ENCODE peak calls at places on chromosomes 7 and 10, in ten cellular contexts. P is BJ; J is occipital lobe; E is cardiac muscle cell; Z is aorta; O is activated CD4-positive, alpha-beta T cell treated with anti-CD3 and anti-CD28 coated beads, Interleukin-2, amount 50 U/mL, for 24 hours; R is kidney; F is H54; Y is HFFc6; L is AG08396. H is an unnamed sample.

GRCh38 chr10:87578799-87579401 is 74.2 kb downstream of the MINPP1 start:
- DNase-seq in F (no peak), P (no peak), Y (no peak), O (no peak), J (no peak), E (no peak), R (no peak), L (no peak), Z (no peak), H (no peak)

GRCh38 chr10:89837173-89838001 is 136.0 kb downstream of the KIF20B start:
- DNase-seq in F (no peak), R (peak; percentile 75), J (no peak), Z (no peak), O (no peak), P (no peak), L (peak; percentile 36), Y (no peak), E (no peak), H (no peak)

GRCh38 chr10:16381083-16381482 is 55.7 kb upstream of the PTER start:
- DNase-seq in P (no peak), O (no peak), J (no peak), Z (no peak), L (no peak), Y (no peak), E (no peak), F (no peak), R (no peak), H (no peak)

GRCh38 chr10:113381906-113382562 is 170.8 kb upstream of the HABP2 start:
- DNase-seq in L (peak; percentile 42), F (peak; percentile 26), P (no peak), E (no peak), Y (peak; percentile 35), R (no peak), O (no peak), Z (no peak), J (no peak), H (no peak)

GRCh38 chr10:71273506-71273905 is 45.6 kb upstream of the SLC29A3 start:
- DNase-seq in O (no peak), J (no peak), F (no peak), Y (no peak), R (no peak), Z (no peak), P (no peak), E (no peak), L (no peak), H (no peak)

GRCh38 chr7:123070702-123071286 is 75.3 kb upstream of the TAS2R16 start:
- DNase-seq in Y (no peak), E (peak; percentile 28), Z (no peak), R (no peak), O (no peak), L (no peak), P (no peak), J (no peak), F (peak; percentile 1), H (no peak)

GRCh38 chr7:2399848-2400587 is 3.4 kb upstream of the CHST12 start:
- DNase-seq in Y (peak; percentile 96), R (peak; percentile 91), Z (peak; percentile 90), O (no peak), E (peak; percentile 48), L (peak; percentile 89), F (peak; percentile 97), P (peak; percentile 81), J (peak; percentile 16), H (no peak)

GRCh38 chr7:30863694-30864011 is 48.0 kb upstream of the AQP1 start:
- DNase-seq in E (no peak), Z (no peak), P (no peak), J (no peak), L (peak; percentile 34), Y (no peak), R (no peak), O (no peak), F (no peak), H (no peak)

GRCh38 chr7:140475747-140476333 is 3.5 kb downstream of the MKRN1 start:
- DNase-seq in P (no peak), E (peak; percentile 64), F (peak; percentile 57), L (peak; percentile 50), Y (peak; percentile 43), R (no peak), O (no peak), J (no peak), Z (no peak), H (no peak)

GRCh38 chr10:9229702-9230101 is 1175.2 kb downstream of the GATA3 start:
- DNase-seq in P (no peak), O (no peak), E (no peak), R (no peak), F (no peak), Y (no peak), L (no peak), J (no peak), Z (no peak), H (no peak)